ENCODE peak calls at places on chromosomes 5 and 9, in four cellular contexts. X is tibial nerve, W is GM06990, P is osteocyte. O is an unnamed sample.

GRCh38 chr5:156230887-156231286 is 96.1 kb upstream of the SGCD start:
- DNase-seq in P (no peak), X (no peak), W (no peak), O (no peak)

GRCh38 chr5:133332732-133333024 is 279.7 kb downstream of the FSTL4 start:
- DNase-seq in W (no peak), X (no peak), P (no peak), O (no peak)

GRCh38 chr5:74850016-74850415 is 16.2 kb downstream of the FAM169A start:
- DNase-seq in X (no peak), W (no peak), P (no peak), O (no peak)

GRCh38 chr9:134622896-134623407 is 18.7 kb upstream of the COL5A1 start:
- DNase-seq in P (no peak), W (no peak), X (peak), O (no peak)

GRCh38 chr9:19271081-19271480 is 40.6 kb downstream of the DENND4C start:
- DNase-seq in W (no peak), P (no peak), X (no peak), O (no peak)

GRCh38 chr5:10656176-10656830 is 92.4 kb downstream of the ANKRD33B start:
- DNase-seq in P (no peak), X (no peak), W (no peak), O (no peak)

GRCh38 chr5:112931473-112931872 is 9.4 kb upstream of the REEP5 start:
- DNase-seq in P (no peak), W (no peak), X (no peak), O (no peak)

GRCh38 chr9:84879631-84880030 is 210.1 kb downstream of the NTRK2 start:
- DNase-seq in P (no peak), X (no peak), W (no peak), O (no peak)

GRCh38 chr9:85016389-85016997 is 347.0 kb downstream of the NTRK2 start:
- DNase-seq in X (no peak), P (no peak), W (no peak), O (no peak)

GRCh38 chr5:116451905-116452450 is 122.6 kb downstream of the SEMA6A start:
- DNase-seq in P (no peak), X (no peak), W (no peak), O (no peak)

GRCh38 chr5:115068239-115069086 is 101.2 kb downstream of the TRIM36 start:
- DNase-seq in X (no peak), P (no peak), W (peak), O (no peak)

GRCh38 chr5:162067138-162067537 is 435 bp upstream of the GABRG2 start:
- DNase-seq in P (no peak), W (no peak), X (no peak), O (no peak)

GRCh38 chr9:106696804-106697203 is 166.2 kb upstream of the ZNF462 start:
- DNase-seq in W (no peak), P (no peak), X (no peak), O (no peak)

GRCh38 chr5:169706070-169706469 is 69.0 kb downstream of the DOCK2 start:
- DNase-seq in P (no peak), W (no peak), X (no peak), O (no peak)

GRCh38 chr9:95880011-95880690 is 4.7 kb downstream of the ERCC6L2 start:
- DNase-seq in P (no peak), W (no peak), X (no peak), O (no peak)

GRCh38 chr5:97044057-97044456 is 98.4 kb downstream of the LIX1 start:
- DNase-seq in X (no peak), W (no peak), P (no peak), O (no peak)

GRCh38 chr9:21801683-21802417 is 586 bp upstream of the MTAP start:
- DNase-seq in W (peak), P (peak), X (peak), O (no peak)

GRCh38 chr9:86549434-86549833 is 195.2 kb upstream of the TUT7 start:
- DNase-seq in W (no peak), P (no peak), X (no peak), O (no peak)

GRCh38 chr9:129141066-129142041 is 30.1 kb downstream of the PTPA start:
- DNase-seq in X (peak), P (no peak), W (peak), O (peak)